ENCODE peak calls at places on chromosomes 4 and X, in six cellular contexts. W is cardiac fibroblast, D is HepG2, M is foreskin keratinocyte, Q is Calu3, G is endothelial cell. T is an unnamed sample.

GRCh38 chrX:139204903-139205667 is 325.5 kb upstream of the F9 start:
- DNase-seq in W (no peak), M (peak), Q (peak), D (no peak), G (peak), T (peak)

GRCh38 chrX:41241962-41242361 is 92.0 kb upstream of the DDX3X start:
- DNase-seq in M (no peak), G (no peak), D (no peak), W (no peak), Q (no peak), T (no peak)

GRCh38 chrX:102983205-102983604 is 46.1 kb downstream of the RAB40AL start:
- DNase-seq in D (no peak), G (no peak), M (no peak), Q (no peak), W (no peak), T (no peak)

GRCh38 chrX:47918274-47918673 is 81.6 kb downstream of the ZNF81 start:
- DNase-seq in M (no peak), Q (no peak), W (no peak), G (no peak), D (no peak), T (no peak)

GRCh38 chr4:76251448-76252270 is at the start of gene FAM47E:
- DNase-seq in W (peak), Q (peak), D (peak), G (peak), M (peak), T (peak)

GRCh38 chrX:9682456-9682855 is 83.2 kb downstream of the GPR143 start:
- DNase-seq in Q (no peak), M (no peak), W (peak), D (no peak), G (no peak), T (no peak)

GRCh38 chr4:105474110-105474518 is 252 bp upstream of the PPA2 start:
- DNase-seq in Q (peak), G (peak), D (no peak), W (peak), M (peak), T (no peak)

GRCh38 chrX:2425281-2426071 is 75.3 kb downstream of the DHRSX start:
- DNase-seq in Q (no peak), W (no peak), D (peak), M (no peak), G (no peak), T (no peak)

GRCh38 chrX:86133761-86134160 is 14.5 kb upstream of the DACH2 start:
- DNase-seq in G (no peak), W (peak), Q (no peak), D (no peak), M (no peak), T (no peak)

GRCh38 chr4:113077611-113078010 is 28.2 kb downstream of the ANK2 start:
- DNase-seq in Q (no peak), D (no peak), M (no peak), W (no peak), G (no peak), T (no peak)

GRCh38 chrX:63961964-63962363 is 176.9 kb upstream of the ARHGEF9 start:
- DNase-seq in D (no peak), W (no peak), M (no peak), Q (no peak), G (no peak), T (no peak)

GRCh38 chrX:49273181-49273727 is 3.7 kb downstream of the PPP1R3F start:
- DNase-seq in D (no peak), M (no peak), W (no peak), G (no peak), Q (no peak), T (no peak)

GRCh38 chrX:7133036-7133412 is 14.5 kb upstream of the STS start:
- DNase-seq in G (no peak), Q (peak), W (peak), M (no peak), D (no peak), T (no peak)

GRCh38 chrX:107712231-107713204 is 63.1 kb downstream of the TSC22D3 start:
- DNase-seq in M (peak), G (no peak), Q (no peak), W (peak), D (no peak), T (no peak)

GRCh38 chr4:53130896-53131561 is 234.8 kb downstream of the SCFD2 start:
- DNase-seq in M (no peak), D (no peak), Q (no peak), G (no peak), W (no peak), T (no peak)

GRCh38 chr4:56613101-56613862 is 67.8 kb downstream of the HOPX start:
- DNase-seq in M (peak), D (peak), W (peak), Q (no peak), G (no peak), T (no peak)

GRCh38 chr4:155413451-155413850 is 36.7 kb upstream of the MAP9 start:
- DNase-seq in Q (no peak), G (no peak), W (no peak), M (no peak), D (no peak), T (no peak)

GRCh38 chrX:107738768-107739167 is 36.8 kb downstream of the TSC22D3 start:
- DNase-seq in D (no peak), Q (no peak), M (no peak), W (no peak), G (no peak), T (no peak)

GRCh38 chr4:130712038-130712437 is 1616.1 kb downstream of the C4orf33 start:
- DNase-seq in M (peak), D (no peak), G (no peak), Q (no peak), W (peak), T (no peak)

GRCh38 chr4:107094332-107094731 is 58.2 kb upstream of the DKK2 start:
- DNase-seq in G (no peak), D (peak), M (peak), W (peak), Q (no peak), T (no peak)

GRCh38 chrX:153476628-153477027 is 6.3 kb upstream of the HAUS7 start:
- DNase-seq in M (no peak), Q (no peak), W (no peak), G (no peak), D (no peak), T (no peak)

GRCh38 chr4:103948244-103949018 is 228.6 kb upstream of the TACR3 start:
- DNase-seq in M (peak), Q (peak), W (no peak), G (no peak), D (no peak), T (no peak)

GRCh38 chrX:64377753-64378152 is 17.5 kb downstream of the MTMR8 start:
- DNase-seq in G (no peak), W (no peak), D (no peak), Q (no peak), M (no peak), T (no peak)

GRCh38 chrX:153765138-153766079 is 1.4 kb downstream of the PLXNB3 start:
- DNase-seq in Q (peak), D (peak), M (no peak), G (peak), W (no peak), T (no peak)

GRCh38 chr4:16337936-16338335 is 111.7 kb upstream of the TAPT1 start:
- DNase-seq in G (no peak), D (no peak), M (peak), W (peak), Q (no peak), T (no peak)

GRCh38 chrX:134886201-134886600 is 104.6 kb upstream of the SMIM10 start:
- DNase-seq in W (peak), D (peak), M (peak), Q (peak), G (no peak), T (no peak)

GRCh38 chrX:40170830-40171512 is 73.2 kb upstream of the BCOR start:
- DNase-seq in D (no peak), G (no peak), M (no peak), W (no peak), Q (no peak), T (no peak)

GRCh38 chrX:123773258-123773978 is 40.6 kb upstream of the THOC2 start:
- DNase-seq in D (no peak), Q (no peak), M (peak), W (peak), G (no peak), T (no peak)

GRCh38 chr4:32148120-32148666 is 1428.0 kb downstream of the PCDH7 start:
- DNase-seq in W (peak), Q (no peak), M (peak), G (no peak), D (no peak), T (no peak)

GRCh38 chr4:131764730-131765129 is 1384.4 kb upstream of the PCDH10 start:
- DNase-seq in W (no peak), D (no peak), G (no peak), M (no peak), Q (no peak), T (no peak)

GRCh38 chrX:110745288-110745687 is 50.3 kb downstream of the CHRDL1 start:
- DNase-seq in W (no peak), D (no peak), Q (no peak), G (no peak), M (no peak), T (no peak)

GRCh38 chr4:7387925-7388324 is 46.8 kb downstream of the PSAPL1 start:
- DNase-seq in D (no peak), G (no peak), M (no peak), Q (no peak), W (no peak), T (no peak)

GRCh38 chr4:122823476-122823875 is 3.2 kb upstream of the FGF2 start:
- DNase-seq in Q (no peak), G (no peak), M (no peak), D (no peak), W (no peak), T (no peak)

GRCh38 chrX:74179071-74179470 is 124.9 kb upstream of the ZCCHC13 start:
- DNase-seq in D (peak), G (no peak), W (peak), Q (no peak), M (peak), T (no peak)

GRCh38 chr4:164204434-164204833 is 549.5 kb upstream of the SMIM31 start:
- DNase-seq in G (no peak), W (peak), D (peak), Q (peak), M (peak), T (no peak)

GRCh38 chrX:37441377-37441776 is 92.2 kb downstream of the PRRG1 start:
- DNase-seq in Q (no peak), M (no peak), G (no peak), D (no peak), W (no peak), T (no peak)

GRCh38 chr4:102757681-102758080 is 3.1 kb downstream of the MANBA start:
- DNase-seq in M (no peak), G (no peak), D (peak), Q (peak), W (no peak), T (no peak)

GRCh38 chrX:18855919-18856644 is 127.8 kb downstream of the PHKA2 start:
- DNase-seq in G (no peak), Q (no peak), M (peak), W (peak), D (no peak), T (no peak)

GRCh38 chr4:15883611-15884243 is 54.8 kb downstream of the FGFBP1 start:
- DNase-seq in M (no peak), W (no peak), G (no peak), D (no peak), Q (no peak), T (no peak)

GRCh38 chrX:67607436-67607835 is 63.6 kb downstream of the AR start:
- DNase-seq in D (no peak), G (no peak), Q (no peak), W (peak), M (no peak), T (no peak)

GRCh38 chrX:154840856-154841255 is 6.4 kb upstream of the SMIM9 start:
- DNase-seq in Q (peak), W (peak), D (peak), M (peak), G (no peak), T (no peak)
- TF ChIP-seq CTCF in Q (peak), W (peak), D (peak), M (peak), G (peak), T (peak)

GRCh38 chr4:188930822-188931221 is 791.6 kb downstream of the TRIML1 start:
- DNase-seq in G (peak), Q (no peak), M (no peak), D (no peak), W (no peak), T (no peak)
- TF ChIP-seq CTCF in G (no peak), Q (no peak), M (no peak), D (no peak), W (no peak), T (no peak)

GRCh38 chr4:2178986-2179385 is 62.9 kb downstream of the HAUS3 start:
- DNase-seq in G (no peak), Q (no peak), D (no peak), M (no peak), W (no peak), T (no peak)
- TF ChIP-seq CTCF in G (no peak), Q (no peak), D (no peak), M (no peak), W (no peak), T (no peak)

DNA sequence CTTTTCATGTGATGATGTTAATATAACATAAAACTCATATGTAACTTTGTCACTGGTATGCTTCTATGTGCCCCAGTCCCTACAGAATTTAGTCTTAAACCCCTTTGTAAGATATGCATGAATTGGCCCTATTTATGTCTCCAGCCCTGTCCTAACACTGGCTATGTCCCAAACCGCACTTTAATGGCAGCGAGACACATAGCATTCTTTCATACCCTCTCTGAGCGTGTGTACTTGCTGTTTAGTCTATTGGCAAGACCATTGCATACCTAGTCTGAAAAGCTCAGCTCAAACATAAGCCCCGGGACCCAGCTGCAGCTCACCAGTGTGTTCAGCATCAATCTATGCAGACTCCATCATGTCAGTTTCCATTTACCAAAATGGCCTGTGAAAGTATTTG is 1018.4 kb upstream of the TENM3 start:
- DNase-seq in D (no peak), M (no peak), G (no peak), W (no peak), Q (no peak), T (no peak)
- TF ChIP-seq CTCF in D (no peak), M (no peak), G (no peak), W (no peak), Q (no peak), T (no peak)

GRCh38 chr4:110198472-110199419 is at the start of gene ELOVL6:
- DNase-seq in M (peak), W (peak), D (peak), Q (peak), G (peak), T (peak)

GRCh38 chr4:110196206-110196870 is 2.1 kb downstream of the ELOVL6 start:
- DNase-seq in W (peak), D (peak), Q (peak), G (peak), M (no peak), T (peak)

GRCh38 chr4:110195561-110196205 is 2.7 kb downstream of the ELOVL6 start:
- DNase-seq in W (peak), G (no peak), M (peak), D (no peak), Q (no peak), T (no peak)

GRCh38 chr4:110197421-110198398 is 705 bp downstream of the ELOVL6 start:
- DNase-seq in G (peak), D (no peak), M (peak), Q (peak), W (peak), T (peak)

DNA sequence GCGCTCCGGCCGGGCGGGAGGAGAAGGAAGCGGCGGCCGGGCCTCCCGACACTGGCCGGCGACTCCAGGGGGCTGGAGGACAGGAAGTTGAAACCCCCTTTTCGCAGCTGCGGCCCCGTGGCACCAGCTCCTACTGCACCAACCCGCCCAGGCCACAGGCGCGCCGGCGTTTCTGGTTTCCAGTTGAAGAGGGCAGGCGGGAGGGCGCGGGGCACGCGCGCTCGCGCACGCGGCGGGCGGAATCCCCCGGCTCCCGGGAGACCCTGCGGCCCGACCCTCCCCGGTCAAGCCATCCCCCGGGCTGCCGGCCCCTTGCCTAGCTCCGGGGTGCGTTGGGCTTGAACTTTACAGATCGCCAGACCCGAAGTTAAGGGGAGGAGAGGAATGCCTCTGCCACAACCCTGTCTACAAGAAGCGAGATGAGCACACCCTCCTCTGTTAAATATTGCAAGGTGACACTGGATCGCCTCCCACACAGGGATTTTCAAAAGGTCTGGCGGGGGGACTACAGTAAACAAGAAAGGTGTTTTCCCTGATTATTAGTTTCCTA is 1.5 kb downstream of the ELOVL6 start:
- DNase-seq in W (peak), D (no peak), Q (no peak), G (peak), M (peak), T (no peak)
- TF ChIP-seq CTCF in W (no peak), D (no peak), Q (no peak), G (no peak), M (peak), T (no peak)

GRCh38 chr4:30396772-30397475 is 323.2 kb upstream of the PCDH7 start:
- DNase-seq in D (no peak), W (peak), G (no peak), M (peak), Q (no peak), T (no peak)
- TF ChIP-seq CTCF in D (no peak), W (no peak), G (no peak), M (no peak), Q (no peak), T (no peak)